ENCODE peak calls at places on chromosomes 16 and 17, in seven cellular contexts. S, E, C, I, T, W and A are unnamed samples.

GRCh38 chr17:68468334-68468733 is 11.0 kb upstream of the WIPI1 start:
- DNase-seq in E (no peak), S (no peak), T (no peak), I (peak), C (peak), W (no peak), A (peak)

GRCh38 chr17:42937712-42938596 is 26.3 kb downstream of the AARSD1 start:
- DNase-seq in E (no peak), C (peak), S (peak), W (peak), T (peak), I (peak), A (peak)

GRCh38 chr17:11441004-11441403 is 157.3 kb upstream of the DNAH9 start:
- DNase-seq in S (no peak), E (no peak), C (no peak), I (no peak), W (no peak), T (no peak), A (no peak)

GRCh38 chr17:82321947-82322466 is 4.6 kb upstream of the CD7 start:
- DNase-seq in S (no peak), C (no peak), W (no peak), T (peak), I (no peak), E (no peak), A (no peak)

GRCh38 chr17:2055494-2056220 is 754 bp downstream of the HIC1 start:
- DNase-seq in W (peak), I (no peak), C (peak), S (no peak), T (peak), E (no peak), A (no peak)

GRCh38 chr17:57988301-57989010 is 402 bp upstream of the VEZF1 start:
- DNase-seq in E (no peak), T (peak), W (peak), I (peak), C (peak), S (peak), A (peak)

GRCh38 chr17:42347198-42347597 is 41.0 kb downstream of the STAT3 start:
- DNase-seq in E (no peak), I (peak), C (peak), S (no peak), T (no peak), W (peak), A (peak)

GRCh38 chr16:72787519-72788268 is 260.2 kb downstream of the ZFHX3 start:
- DNase-seq in E (peak), I (peak), W (peak), T (peak), S (peak), C (no peak), A (peak)

GRCh38 chr17:63358111-63358839 is 87.8 kb downstream of the CYB561 start:
- DNase-seq in T (no peak), I (peak), W (peak), S (no peak), C (no peak), E (peak), A (peak)

GRCh38 chr17:57342141-57342540 is 85.8 kb downstream of the MSI2 start:
- DNase-seq in W (no peak), E (no peak), C (no peak), I (no peak), T (no peak), S (no peak), A (no peak)

GRCh38 chr16:11107781-11108465 is 148.1 kb downstream of the SOCS1 start:
- DNase-seq in I (peak), E (no peak), S (no peak), T (no peak), W (peak), C (no peak), A (peak)

GRCh38 chr16:81697321-81697885 is 81.7 kb upstream of the PLCG2 start:
- DNase-seq in S (peak), I (peak), T (peak), E (peak), C (no peak), W (peak), A (peak)

GRCh38 chr16:78993342-78993741 is 607.2 kb downstream of the MAF start:
- DNase-seq in I (no peak), S (no peak), C (no peak), W (no peak), E (no peak), T (no peak), A (no peak)

GRCh38 chr17:38748329-38749221 is at the start of gene PCGF2:
- DNase-seq in T (peak), S (peak), E (peak), C (peak), W (peak), I (peak), A (peak)

GRCh38 chr17:58968662-58969061 is 138.0 kb downstream of the TRIM37 start:
- DNase-seq in T (no peak), C (no peak), W (no peak), S (no peak), E (no peak), I (no peak), A (no peak)

DNA sequence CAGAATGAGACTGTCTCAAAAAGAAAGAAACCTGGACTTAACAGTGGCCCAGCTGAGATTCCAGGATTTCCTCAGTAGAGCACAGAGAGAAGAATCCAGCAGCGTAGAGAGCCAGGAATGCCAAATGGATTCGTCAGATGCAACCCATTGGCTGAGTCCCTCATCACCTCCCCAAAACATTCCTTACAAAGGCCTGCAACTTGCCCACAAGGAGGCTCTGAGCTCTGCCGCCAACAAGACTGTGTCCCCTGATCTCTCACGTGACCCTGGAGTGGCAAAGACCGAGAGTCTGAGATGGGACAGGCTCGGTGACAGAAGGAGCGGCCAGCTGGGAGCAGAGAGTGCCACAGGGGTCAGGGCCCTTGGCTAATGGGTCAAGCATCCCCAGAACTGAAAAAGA is 6.9 kb upstream of the CHMP6 start:
- DNase-seq in T (no peak), S (peak), W (peak), E (no peak), I (peak), C (no peak), A (peak)
- TF ChIP-seq CTCF in T (no peak), S (no peak), W (peak), E (peak), I (peak), C (no peak), A (peak)

DNA sequence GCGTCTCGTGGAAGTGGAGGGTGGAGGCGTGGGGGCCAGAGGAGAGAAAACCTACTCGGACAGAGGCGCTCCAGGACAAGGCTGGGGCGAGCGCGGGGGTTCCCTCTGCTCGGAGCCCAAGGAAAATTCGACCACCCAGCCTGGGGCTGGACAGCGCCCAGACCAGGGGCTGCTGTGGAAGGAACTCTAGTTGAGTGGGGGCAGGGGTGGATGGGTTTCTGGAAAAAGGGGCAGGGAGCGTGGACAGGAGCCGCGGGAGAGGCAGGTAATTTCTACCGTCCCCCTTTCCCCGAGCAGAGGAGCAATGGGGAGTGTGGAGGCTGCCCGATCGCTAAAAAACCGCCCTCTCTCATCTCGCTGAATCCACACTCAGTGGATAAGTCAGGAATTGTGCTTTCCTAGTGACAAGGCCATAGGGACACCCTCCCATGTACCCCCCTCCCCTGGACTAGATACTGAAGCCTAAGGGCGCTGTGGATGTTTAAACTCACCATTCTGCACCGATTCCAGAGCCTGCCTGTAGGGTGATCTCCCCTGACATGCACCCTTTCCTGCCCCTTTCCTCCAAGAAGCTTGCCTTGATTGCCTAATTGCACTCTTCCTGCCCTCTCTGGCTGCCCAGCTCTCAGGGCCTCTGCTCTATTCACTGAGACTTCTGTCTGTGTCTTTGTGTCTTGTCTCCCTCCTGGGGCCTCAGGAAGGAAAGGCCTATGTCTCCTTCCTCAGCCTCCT is 90.7 kb upstream of the TMEM97 start:
- DNase-seq in T (no peak), C (no peak), W (no peak), S (no peak), I (no peak), E (no peak), A (no peak)
- TF ChIP-seq CTCF in T (peak), C (no peak), W (peak), S (no peak), I (peak), E (peak), A (peak)

GRCh38 chr17:55162556-55162946 is 102.2 kb upstream of the HLF start:
- DNase-seq in C (no peak), W (no peak), T (no peak), I (no peak), E (no peak), S (no peak), A (no peak)
- TF ChIP-seq CTCF in C (no peak), W (no peak), T (no peak), I (no peak), E (no peak), S (no peak), A (no peak)

GRCh38 chr17:76781056-76781982 is 43.4 kb downstream of the MFSD11 start:
- DNase-seq in T (peak), S (no peak), C (no peak), I (no peak), W (no peak), E (no peak), A (no peak)
- TF ChIP-seq CTCF in T (no peak), S (no peak), C (no peak), I (peak), W (no peak), E (no peak), A (peak)

GRCh38 chr17:7262192-7263070 is at the start of gene CLDN7:
- DNase-seq in I (no peak), C (no peak), W (no peak), E (no peak), T (no peak), S (peak), A (no peak)
- TF ChIP-seq CTCF in I (no peak), C (no peak), W (no peak), E (no peak), T (no peak), S (no peak), A (no peak)